ENCODE peak calls at places on chromosomes 3 and 15, in ten cellular contexts. W is transverse colon, Y is PC-3, V is breast epithelium, U is prostate gland, B is bronchial epithelial cell, P is stomach, E is GM06990, M is upper lobe of left lung, H is GM23248. J is an unnamed sample. For H3K36me3, the result is how much of the 10 kb centered on the place peaks cover.

GRCh38 chr15:80934761-80935221 is 54.8 kb downstream of the MESD start:
- DNase-seq in W (no peak), Y (no peak), V (no peak), U (no peak), B (no peak), P (no peak), E (no peak), M (no peak), H (peak), J (peak)

GRCh38 chr3:11808231-11808630 is 38.5 kb downstream of the TAMM41 start:
- DNase-seq in W (peak), Y (no peak), V (no peak), U (no peak), B (no peak), P (no peak), E (no peak), M (no peak), H (peak), J (no peak)

GRCh38 chr3:123026551-123027291 is 842 bp downstream of the SEMA5B start:
- DNase-seq in W (peak), Y (no peak), V (no peak), U (no peak), B (no peak), P (peak), E (no peak), M (peak), H (peak), J (peak)

GRCh38 chr3:42802876-42803799 is 1.2 kb downstream of the HIGD1A start:
- DNase-seq in W (no peak), Y (peak), V (no peak), U (no peak), B (peak), P (no peak), E (no peak), M (no peak), H (peak), J (peak)

GRCh38 chr15:52523646-52524045 is 5.0 kb downstream of the MYO5A start:
- DNase-seq in W (no peak), Y (no peak), V (no peak), U (no peak), B (no peak), P (no peak), E (no peak), M (no peak), H (peak), J (no peak)

GRCh38 chr3:195909294-195909644 is 918 bp upstream of the TNK2 start:
- DNase-seq in W (peak), Y (peak), V (no peak), U (no peak), B (no peak), P (no peak), E (no peak), M (peak), H (peak), J (no peak)

GRCh38 chr3:63861306-63861705 is 2.3 kb downstream of the THOC7 start:
- DNase-seq in W (no peak), Y (no peak), V (no peak), U (no peak), B (no peak), P (no peak), E (no peak), M (no peak), H (no peak), J (peak)

GRCh38 chr15:62054979-62055378 is 5.3 kb downstream of the VPS13C start:
- DNase-seq in W (no peak), Y (no peak), V (no peak), U (no peak), B (no peak), P (no peak), E (no peak), M (no peak), H (no peak), J (no peak)

GRCh38 chr3:56917740-56918568 is 116.2 kb upstream of the ARHGEF3 start:
- DNase-seq in W (peak), Y (no peak), V (no peak), U (no peak), B (peak), P (no peak), E (peak), M (no peak), H (no peak), J (no peak)

GRCh38 chr3:58564456-58565160 is 12.6 kb downstream of the FAM107A start:
- DNase-seq in W (peak), Y (peak), V (no peak), U (no peak), B (peak), P (no peak), E (no peak), M (no peak), H (peak), J (no peak)

GRCh38 chr3:71305246-71306206 is 278.0 kb downstream of the FOXP1 start:
- DNase-seq in W (peak), Y (peak), V (peak), U (peak), B (peak), P (peak), E (no peak), M (no peak), H (no peak), J (peak)

GRCh38 chr3:135905058-135905724 is 60.3 kb upstream of the PPP2R3A start:
- DNase-seq in W (no peak), Y (peak), V (no peak), U (no peak), B (peak), P (no peak), E (no peak), M (no peak), H (peak), J (peak)

GRCh38 chr3:37291275-37291700 is 116.9 kb upstream of the LRRFIP2 start:
- DNase-seq in W (no peak), Y (peak), V (no peak), U (no peak), B (peak), P (no peak), E (no peak), M (no peak), H (peak), J (no peak)
- H3K36me3 ChIP-seq in W (under half), Y (under half), V (under half), U (under half), B (under half), P (half or more), E (under half), M (under half), H (under half), J (under half)

DNA sequence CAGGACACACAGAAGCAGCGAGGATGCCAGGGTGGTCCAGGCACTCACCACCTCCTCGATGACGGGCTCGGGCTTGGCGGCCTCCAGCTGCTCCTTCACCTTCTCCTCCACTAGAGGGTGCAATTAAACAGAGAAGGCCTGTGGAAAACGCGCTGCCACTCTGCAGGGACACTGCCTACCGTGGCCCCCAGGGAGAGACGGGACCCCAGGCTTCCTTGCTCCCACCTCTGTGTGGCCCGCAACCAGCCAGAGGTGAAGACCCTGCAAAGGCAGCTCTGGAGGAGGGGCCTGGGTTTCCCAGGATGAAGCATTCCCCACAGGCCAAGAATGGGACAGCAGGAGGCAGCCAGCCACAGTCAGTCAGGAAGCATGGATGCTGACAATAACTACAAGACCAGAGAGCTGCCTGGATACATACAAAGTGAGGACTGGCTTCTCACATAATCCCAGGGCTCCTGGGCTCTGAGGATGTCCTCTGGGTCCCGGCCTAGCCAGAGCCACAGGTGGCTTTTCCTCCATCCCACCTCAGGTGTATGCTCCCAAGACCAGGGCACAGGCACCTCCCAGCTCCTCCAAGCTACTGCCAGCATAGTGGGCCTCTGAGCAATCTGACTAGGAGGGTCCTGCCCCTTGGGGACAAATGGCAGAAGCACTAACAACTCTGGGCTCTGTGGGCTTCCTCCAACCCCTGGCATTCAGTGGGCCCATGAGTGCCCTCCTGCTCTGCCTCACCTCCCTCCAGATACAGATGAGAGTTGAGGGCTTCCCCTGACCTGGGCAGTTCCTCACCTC is 46.2 kb downstream of the PTH1R start:
- DNase-seq in W (peak), Y (peak), V (no peak), U (no peak), B (no peak), P (peak), E (no peak), M (no peak), H (peak), J (peak)
- H3K36me3 ChIP-seq in W (half or more), Y (half or more), V (under half), U (under half), B (half or more), P (half or more), E (under half), M (half or more), H (under half), J (under half)

DNA sequence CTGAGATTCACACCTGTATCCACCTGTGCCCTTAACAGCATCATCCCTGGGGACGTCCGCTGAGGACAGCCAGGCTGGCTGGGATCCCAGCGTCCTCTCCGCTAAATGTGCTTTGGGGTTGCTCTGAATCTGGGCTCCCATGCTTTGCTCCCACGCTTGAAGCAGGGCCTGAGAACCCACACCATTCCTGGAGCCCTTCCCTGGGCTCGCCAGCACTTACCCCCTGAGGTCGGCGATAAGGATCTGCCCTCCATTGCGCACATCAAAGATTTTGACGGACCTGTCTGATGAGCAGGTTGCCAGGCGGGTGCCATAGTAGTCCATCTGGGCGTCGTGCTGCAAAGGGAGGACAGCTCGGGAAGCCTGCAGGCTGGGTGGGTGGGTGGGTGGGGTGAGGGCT is 5.8 kb downstream of the SEC13 start:
- DNase-seq in W (no peak), Y (no peak), V (no peak), U (no peak), B (no peak), P (no peak), E (no peak), M (no peak), H (no peak), J (no peak)
- H3K36me3 ChIP-seq in W (half or more), Y (half or more), V (under half), U (under half), B (under half), P (half or more), E (under half), M (half or more), H (half or more), J (half or more)

DNA sequence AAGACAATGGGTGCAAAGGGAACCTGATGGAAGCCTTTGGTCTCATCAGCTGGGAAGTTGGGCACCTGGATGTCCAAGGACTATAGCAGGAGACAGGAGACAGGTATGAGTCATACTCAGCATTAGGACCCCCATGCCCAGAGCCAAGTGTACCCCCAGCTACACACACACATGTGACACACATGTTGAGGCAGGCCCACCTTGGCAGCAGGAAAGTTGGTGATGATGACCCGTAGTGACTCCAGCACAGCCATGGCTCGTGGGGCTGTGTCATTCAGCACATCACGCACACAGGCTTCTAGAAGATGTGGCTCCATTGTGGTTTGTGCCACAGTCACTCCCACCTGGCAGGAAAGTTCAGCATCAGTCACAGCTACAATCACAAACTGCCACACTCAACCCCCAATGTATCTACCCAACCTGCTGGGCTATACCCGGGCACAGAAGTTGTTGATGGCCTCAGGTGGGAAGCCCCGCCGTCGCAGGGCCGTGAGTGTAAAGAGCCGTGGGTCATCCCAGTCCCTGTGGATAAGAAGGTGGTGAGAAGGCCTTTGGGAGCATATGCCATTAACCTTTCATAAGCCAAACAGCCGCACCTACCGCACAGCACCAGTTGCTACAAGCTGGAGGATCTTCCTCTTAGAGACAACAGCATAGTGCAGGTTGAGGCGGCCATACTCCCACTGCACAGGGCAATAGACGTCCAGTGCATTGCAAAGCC is 5.2 kb upstream of the QRICH1 start:
- DNase-seq in W (no peak), Y (no peak), V (no peak), U (no peak), B (no peak), P (no peak), E (no peak), M (no peak), H (no peak), J (no peak)
- H3K36me3 ChIP-seq in W (under half), Y (under half), V (under half), U (under half), B (under half), P (half or more), E (under half), M (half or more), H (under half), J (half or more)

GRCh38 chr3:69059688-69060087 is 7.6 kb upstream of the TMF1 start:
- DNase-seq in W (no peak), Y (no peak), V (no peak), U (no peak), B (no peak), P (no peak), E (no peak), M (no peak), H (no peak), J (no peak)
- H3K36me3 ChIP-seq in W (half or more), Y (under half), V (under half), U (under half), B (under half), P (half or more), E (under half), M (under half), H (half or more), J (under half)

GRCh38 chr3:197956626-197956988 is 3.4 kb upstream of the LMLN start:
- DNase-seq in W (no peak), Y (no peak), V (no peak), U (no peak), B (no peak), P (no peak), E (no peak), M (no peak), H (no peak), J (no peak)

GRCh38 chr3:197958346-197958745 is 1.7 kb upstream of the LMLN start:
- DNase-seq in W (no peak), Y (no peak), V (no peak), U (no peak), B (no peak), P (no peak), E (no peak), M (no peak), H (no peak), J (no peak)

GRCh38 chr3:197957775-197958103 is 2.3 kb upstream of the LMLN start:
- DNase-seq in W (no peak), Y (no peak), V (no peak), U (no peak), B (no peak), P (no peak), E (no peak), M (no peak), H (no peak), J (no peak)

GRCh38 chr3:197953881-197954280 is 3.9 kb downstream of the RPL35A start:
- DNase-seq in W (no peak), Y (no peak), V (no peak), U (no peak), B (no peak), P (no peak), E (no peak), M (no peak), H (peak), J (no peak)

GRCh38 chr3:197956070-197956469 is 3.9 kb upstream of the LMLN start:
- DNase-seq in W (no peak), Y (no peak), V (no peak), U (no peak), B (no peak), P (no peak), E (no peak), M (no peak), H (no peak), J (no peak)
- H3K36me3 ChIP-seq in W (under half), Y (half or more), V (under half), U (under half), B (under half), P (half or more), E (under half), M (under half), H (half or more), J (under half)

DNA sequence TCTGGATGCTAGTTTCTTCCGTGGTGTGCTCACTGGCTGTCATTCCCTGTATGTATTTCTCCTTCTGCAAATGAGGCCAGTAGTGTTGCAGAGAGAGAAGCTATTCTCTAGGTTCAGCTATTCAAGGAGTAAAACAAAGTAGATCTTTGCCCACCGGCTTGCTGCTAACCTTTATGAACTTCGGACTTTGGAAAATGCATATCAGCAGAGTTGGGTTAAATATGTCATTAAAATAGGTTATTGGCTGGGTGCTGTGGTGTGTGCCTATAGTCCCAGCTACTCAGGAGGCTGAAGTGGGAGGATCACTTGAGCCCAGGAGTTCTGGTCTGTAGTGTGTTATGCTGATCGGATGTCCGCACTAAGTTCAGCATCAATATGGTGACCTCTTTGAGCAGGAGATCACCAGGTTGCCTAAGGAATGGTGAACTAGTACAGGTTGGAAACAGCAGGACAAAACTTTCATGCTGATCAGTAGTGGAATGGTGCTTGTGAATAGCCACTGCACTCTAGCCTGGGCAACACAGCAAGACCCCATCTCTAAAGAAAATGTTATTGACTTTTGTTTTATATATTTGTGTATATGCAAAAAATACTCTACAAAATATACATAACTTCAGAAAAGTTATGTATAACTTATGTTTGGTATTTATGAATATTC is 53.4 kb downstream of the SACM1L start:
- DNase-seq in W (no peak), Y (no peak), V (no peak), U (no peak), B (no peak), P (no peak), E (no peak), M (no peak), H (no peak), J (no peak)
- H3K36me3 ChIP-seq in W (half or more), Y (under half), V (under half), U (under half), B (under half), P (half or more), E (under half), M (half or more), H (half or more), J (under half)

GRCh38 chr3:10309736-10310135 is 11.2 kb downstream of the SEC13 start:
- DNase-seq in W (no peak), Y (no peak), V (no peak), U (no peak), B (no peak), P (no peak), E (no peak), M (no peak), H (no peak), J (no peak)
- H3K36me3 ChIP-seq in W (half or more), Y (half or more), V (under half), U (under half), B (under half), P (half or more), E (under half), M (half or more), H (half or more), J (half or more)

GRCh38 chr15:23013681-23014080 is 25.7 kb downstream of the TUBGCP5 start:
- DNase-seq in W (no peak), Y (no peak), V (no peak), U (no peak), B (no peak), P (no peak), E (no peak), M (no peak), H (no peak), J (no peak)
- H3K36me3 ChIP-seq in W (half or more), Y (half or more), V (under half), U (under half), B (under half), P (half or more), E (under half), M (half or more), H (under half), J (under half)

J was measured in H7.